ENCODE peak calls at places on chromosomes 7 and 10, in ten cellular contexts. D, R, G, Z, I, B, M, H, Q and J are unnamed samples. For H3K4me1, the result is how much of the 10 kb centered on the place peaks cover.

GRCh38 chr7:54888736-54889082 is 129.7 kb upstream of the SEC61G start:
- DNase-seq in D (no peak), R (no peak), G (no peak), Z (no peak), I (no peak), B (no peak), M (no peak), H (no peak), Q (no peak), J (no peak)

GRCh38 chr7:30921951-30922401 is 10.3 kb downstream of the AQP1 start:
- DNase-seq in D (peak), R (no peak), G (no peak), Z (peak), I (peak), B (no peak), M (no peak), H (no peak), Q (no peak), J (no peak)

GRCh38 chr10:8402469-8403074 is 348.1 kb downstream of the GATA3 start:
- DNase-seq in D (no peak), R (no peak), G (no peak), Z (no peak), I (no peak), B (no peak), M (no peak), H (no peak), Q (no peak), J (no peak)

GRCh38 chr7:7761974-7762769 is 43.8 kb upstream of the RPA3 start:
- DNase-seq in D (no peak), R (no peak), G (no peak), Z (peak), I (no peak), B (peak), M (no peak), H (peak), Q (no peak), J (no peak)

GRCh38 chr10:34249634-34250033 is 565.5 kb downstream of the PARD3 start:
- DNase-seq in D (no peak), R (no peak), G (no peak), Z (no peak), I (no peak), B (no peak), M (no peak), H (no peak), Q (no peak), J (no peak)

GRCh38 chr10:621500-621899 is 68.0 kb downstream of the DIP2C start:
- DNase-seq in D (no peak), R (no peak), G (no peak), Z (no peak), I (no peak), B (no peak), M (no peak), H (no peak), Q (no peak), J (no peak)

GRCh38 chr7:101691822-101692384 is 62.8 kb upstream of the MYL10 start:
- DNase-seq in D (no peak), R (no peak), G (no peak), Z (no peak), I (peak), B (peak), M (no peak), H (no peak), Q (peak), J (no peak)

GRCh38 chr10:55519264-55519663 is 718.2 kb upstream of the PCDH15 start:
- DNase-seq in D (no peak), R (no peak), G (no peak), Z (no peak), I (no peak), B (no peak), M (no peak), H (no peak), Q (no peak), J (no peak)

GRCh38 chr10:104300736-104301292 is 31.8 kb downstream of the GSTO2 start:
- DNase-seq in D (peak), R (no peak), G (no peak), Z (peak), I (peak), B (peak), M (no peak), H (no peak), Q (peak), J (no peak)

GRCh38 chr10:48494611-48495010 is 110.3 kb downstream of the ARHGAP22 start:
- DNase-seq in D (no peak), R (no peak), G (no peak), Z (no peak), I (no peak), B (no peak), M (no peak), H (no peak), Q (no peak), J (no peak)

GRCh38 chr7:146146866-146147265 is 30.3 kb downstream of the CNTNAP2 start:
- DNase-seq in D (no peak), R (no peak), G (no peak), Z (no peak), I (no peak), B (no peak), M (no peak), H (no peak), Q (no peak), J (no peak)

GRCh38 chr10:116331815-116332214 is 7.6 kb downstream of the CCDC172 start:
- DNase-seq in D (no peak), R (no peak), G (no peak), Z (no peak), I (no peak), B (no peak), M (no peak), H (no peak), Q (no peak), J (no peak)

GRCh38 chr10:46516660-46517416 is 39.6 kb downstream of the GPRIN2 start:
- DNase-seq in D (no peak), R (no peak), G (no peak), Z (no peak), I (peak), B (peak), M (no peak), H (peak), Q (no peak), J (no peak)

GRCh38 chr7:29386196-29386765 is 177.4 kb upstream of the PRR15 start:
- DNase-seq in D (no peak), R (no peak), G (no peak), Z (no peak), I (no peak), B (no peak), M (no peak), H (no peak), Q (no peak), J (no peak)

GRCh38 chr10:275680-276079 is 140.4 kb downstream of the ZMYND11 start:
- DNase-seq in D (no peak), R (no peak), G (no peak), Z (no peak), I (no peak), B (no peak), M (no peak), H (no peak), Q (no peak), J (no peak)

GRCh38 chr7:20064974-20065862 is 152.0 kb downstream of the MACC1 start:
- DNase-seq in D (no peak), R (no peak), G (peak), Z (no peak), I (no peak), B (no peak), M (no peak), H (no peak), Q (no peak), J (no peak)
- H3K4me1 ChIP-seq in D (under half), R (under half), G (under half), Z (under half), I (under half), B (under half), M (under half), H (under half), Q (under half), J (under half)

GRCh38 chr7:151388430-151388829 is 21.4 kb downstream of the WDR86 start:
- DNase-seq in D (no peak), R (no peak), G (no peak), Z (no peak), I (no peak), B (no peak), M (no peak), H (no peak), Q (no peak), J (no peak)
- H3K4me1 ChIP-seq in D (under half), R (under half), G (under half), Z (under half), I (under half), B (under half), M (under half), H (under half), Q (under half), J (under half)

GRCh38 chr10:80185522-80186299 is 19.6 kb downstream of the ANXA11 start:
- DNase-seq in D (no peak), R (no peak), G (no peak), Z (no peak), I (no peak), B (no peak), M (no peak), H (no peak), Q (no peak), J (no peak)

GRCh38 chr10:80186364-80187012 is 18.8 kb downstream of the ANXA11 start:
- DNase-seq in D (peak), R (no peak), G (no peak), Z (peak), I (no peak), B (peak), M (no peak), H (no peak), Q (no peak), J (no peak)

GRCh38 chr10:80184291-80184690 is 21.0 kb downstream of the ANXA11 start:
- DNase-seq in D (no peak), R (no peak), G (no peak), Z (no peak), I (no peak), B (no peak), M (no peak), H (no peak), Q (no peak), J (no peak)

GRCh38 chr10:80183436-80183835 is 21.9 kb downstream of the ANXA11 start:
- DNase-seq in D (no peak), R (no peak), G (no peak), Z (no peak), I (no peak), B (no peak), M (no peak), H (no peak), Q (no peak), J (no peak)

DNA sequence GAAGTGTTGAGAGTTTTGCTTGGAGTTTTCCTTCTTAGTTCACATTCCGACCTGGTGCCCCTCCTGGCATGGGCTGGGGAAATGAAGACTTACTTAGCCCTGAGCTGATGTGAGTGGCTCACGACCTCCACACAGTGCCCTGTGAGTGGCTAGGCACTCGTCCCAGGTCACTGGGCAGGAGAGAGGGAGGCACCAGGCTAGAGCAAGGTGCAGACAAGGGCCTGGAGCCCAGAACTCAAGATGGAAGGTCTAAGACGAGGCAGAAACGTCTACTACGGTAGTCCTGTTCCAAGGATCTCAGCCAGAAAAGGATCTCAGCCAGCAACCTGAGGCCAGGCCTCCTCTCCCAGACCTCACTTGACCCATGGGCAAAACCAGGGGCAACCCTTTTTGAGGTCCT is 22.4 kb downstream of the ANXA11 start:
- DNase-seq in D (no peak), R (no peak), G (no peak), Z (no peak), I (no peak), B (no peak), M (no peak), H (no peak), Q (no peak), J (no peak)
- H3K4me1 ChIP-seq in D (half or more), R (half or more), G (under half), Z (under half), I (under half), B (under half), M (under half), H (under half), Q (under half), J (half or more)

GRCh38 chr7:94908204-94909022 is 1.0 kb downstream of the PPP1R9A start:
- DNase-seq in D (peak), R (no peak), G (peak), Z (no peak), I (peak), B (peak), M (no peak), H (no peak), Q (peak), J (no peak)

GRCh38 chr7:94907026-94907419 is 371 bp upstream of the PPP1R9A start:
- DNase-seq in D (peak), R (no peak), G (no peak), Z (no peak), I (no peak), B (peak), M (no peak), H (no peak), Q (no peak), J (no peak)

GRCh38 chr7:94906035-94906796 is 1.2 kb upstream of the PPP1R9A start:
- DNase-seq in D (no peak), R (no peak), G (no peak), Z (no peak), I (no peak), B (peak), M (no peak), H (no peak), Q (no peak), J (no peak)

GRCh38 chr7:94907420-94908203 is at the start of gene PPP1R9A:
- DNase-seq in D (peak), R (no peak), G (peak), Z (no peak), I (peak), B (peak), M (no peak), H (no peak), Q (peak), J (no peak)

GRCh38 chr7:94909023-94909466 is 1.7 kb downstream of the PPP1R9A start:
- DNase-seq in D (no peak), R (no peak), G (no peak), Z (no peak), I (no peak), B (no peak), M (no peak), H (no peak), Q (no peak), J (no peak)
- H3K4me1 ChIP-seq in D (half or more), R (under half), G (under half), Z (under half), I (under half), B (under half), M (under half), H (under half), Q (under half), J (under half)

GRCh38 chr10:77586719-77587423 is 50.7 kb downstream of the KCNMA1 start:
- DNase-seq in D (peak), R (no peak), G (no peak), Z (no peak), I (peak), B (peak), M (no peak), H (no peak), Q (no peak), J (no peak)
- H3K4me1 ChIP-seq in D (half or more), R (under half), G (under half), Z (under half), I (under half), B (under half), M (under half), H (under half), Q (under half), J (under half)

DNA sequence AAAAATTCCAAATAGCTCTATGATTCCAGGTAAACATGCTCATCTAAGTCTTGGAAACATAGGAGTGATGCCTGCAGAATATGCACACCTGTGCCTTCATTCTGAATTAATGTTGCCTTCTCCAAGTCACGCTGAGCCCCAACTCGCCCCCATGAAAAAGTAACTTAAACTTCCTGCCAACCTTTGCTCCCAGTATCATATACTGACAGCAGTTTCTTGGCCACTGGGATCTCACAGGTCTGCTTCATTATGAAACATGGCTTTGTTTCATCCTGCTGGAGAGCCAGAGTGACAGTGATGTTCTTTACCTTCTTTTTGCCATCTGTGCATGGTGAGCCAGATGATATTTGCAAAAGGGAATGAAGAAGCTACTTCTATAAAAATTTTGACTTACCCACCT is 34.9 kb downstream of the ABLIM1 start:
- DNase-seq in D (no peak), R (no peak), G (no peak), Z (no peak), I (no peak), B (no peak), M (no peak), H (no peak), Q (no peak), J (no peak)
- H3K4me1 ChIP-seq in D (under half), R (under half), G (under half), Z (under half), I (under half), B (under half), M (under half), H (under half), Q (under half), J (under half)